ENCODE peak calls at places on chromosome 4, in nine cellular contexts. S, O, K, G, X, T, Z, Q and D are unnamed samples.

GRCh38 chr4:48102303-48102702 is 31.7 kb downstream of the TXK start:
- DNase-seq in S (no peak), Z (no peak), K (no peak), T (no peak), G (no peak), Q (no peak), O (no peak), X (no peak), D (peak; percentile 14)

GRCh38 chr4:19879330-19879729 is 372.4 kb upstream of the SLIT2 start:
- DNase-seq in Q (no peak), G (no peak), T (no peak), S (no peak), O (no peak), X (no peak), Z (no peak), K (no peak), D (no peak)

GRCh38 chr4:140252144-140252741 is 98.3 kb upstream of the MAML3 start:
- DNase-seq in O (no peak), K (peak; percentile 81), Z (peak; percentile 69), G (no peak), T (no peak), X (no peak), Q (no peak), S (no peak), D (peak; percentile 30)

GRCh38 chr4:66489783-66490452 is 819.6 kb upstream of the EPHA5 start:
- DNase-seq in O (peak; percentile 79), Q (no peak), G (no peak), K (no peak), T (peak; percentile 95), X (no peak), S (peak; percentile 92), Z (no peak), D (peak; percentile 83)

GRCh38 chr4:165991325-165992180 is 118.5 kb downstream of the TLL1 start:
- DNase-seq in O (no peak), G (no peak), X (no peak), S (peak; percentile 60), K (no peak), Q (no peak), Z (no peak), T (peak; percentile 21), D (peak; percentile 44)

GRCh38 chr4:81418572-81418971 is 53.1 kb downstream of the RASGEF1B start:
- DNase-seq in Z (no peak), G (no peak), K (no peak), S (no peak), O (no peak), X (no peak), Q (no peak), T (no peak), D (no peak)

GRCh38 chr4:30208731-30209435 is 511.3 kb upstream of the PCDH7 start:
- DNase-seq in K (no peak), T (no peak), O (peak; percentile 75), X (no peak), S (peak; percentile 48), Q (no peak), Z (no peak), G (no peak), D (peak; percentile 5)

GRCh38 chr4:77003400-77003799 is 53.8 kb downstream of the SEPTIN11 start:
- DNase-seq in Z (no peak), O (no peak), K (no peak), G (no peak), X (no peak), T (no peak), S (no peak), Q (no peak), D (no peak)

GRCh38 chr4:151865327-151865726 is 104.5 kb upstream of the GATB start:
- DNase-seq in K (no peak), S (no peak), T (no peak), Q (peak; percentile 78), X (peak; percentile 82), G (peak; percentile 63), Z (peak; percentile 12), O (no peak), D (no peak)

GRCh38 chr4:136400829-136401228 is 1131.5 kb downstream of the PCDH18 start:
- DNase-seq in Q (no peak), O (no peak), K (no peak), G (no peak), X (no peak), S (no peak), Z (peak; percentile 8), T (no peak), D (peak; percentile 29)

GRCh38 chr4:167233523-167234387 is 539 bp downstream of the SPOCK3 start:
- DNase-seq in G (no peak), Q (no peak), Z (peak; percentile 51), S (peak; percentile 39), T (peak; percentile 13), O (peak; percentile 18), X (no peak), K (peak; percentile 69), D (peak; percentile 1)
- H3K4me3 ChIP-seq in G (peak overlapping the region; percentile 65), Q (peak overlapping the region; percentile 39), Z (peak overlapping the region; percentile 40), S (no peak overlapping the region), T (peak overlapping the region; percentile 78), O (peak overlapping the region; percentile 65), X (peak overlapping the region; percentile 30), K (peak overlapping the region; percentile 86), D (peak overlapping the region; percentile 54)

GRCh38 chr4:108029731-108030130 is 40.0 kb downstream of the HADH start:
- DNase-seq in G (no peak), K (no peak), S (peak; percentile 40), T (no peak), X (no peak), O (no peak), Q (no peak), Z (no peak), D (no peak)

GRCh38 chr4:108031427-108032083 is 41.9 kb downstream of the HADH start:
- DNase-seq in X (no peak), T (no peak), S (peak; percentile 41), G (no peak), O (no peak), K (no peak), Z (no peak), Q (no peak), D (no peak)

GRCh38 chr4:108029321-108029720 is 39.6 kb downstream of the HADH start:
- DNase-seq in Q (no peak), Z (no peak), T (no peak), X (no peak), O (no peak), K (no peak), G (no peak), S (no peak), D (peak; percentile 33)

GRCh38 chr4:108033348-108033747 is 43.7 kb downstream of the HADH start:
- DNase-seq in Q (no peak), X (no peak), S (no peak), K (no peak), O (no peak), G (no peak), Z (no peak), T (no peak), D (no peak)

DNA sequence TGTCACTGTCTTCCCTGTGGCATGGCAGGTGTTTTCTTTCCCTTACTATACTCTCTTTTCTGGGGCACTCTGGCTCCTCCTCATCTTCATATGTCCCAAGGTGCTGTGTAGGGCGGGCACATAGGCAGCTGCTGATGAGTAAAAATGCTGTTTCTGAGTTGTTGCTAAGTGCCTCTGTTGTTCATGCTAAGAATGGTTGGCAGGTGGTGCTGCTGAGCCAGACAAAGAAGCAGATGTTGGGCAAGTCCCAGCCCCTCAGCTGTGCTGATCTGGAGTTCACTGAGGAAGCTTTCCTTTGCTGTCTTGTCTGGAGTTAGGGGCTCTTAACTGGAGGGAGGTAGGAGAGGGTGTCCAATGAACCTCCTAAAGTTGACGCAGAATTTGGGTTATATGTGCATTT is 40.6 kb downstream of the HADH start:
- DNase-seq in X (no peak), T (peak; percentile 67), Z (peak; percentile 40), K (peak; percentile 82), Q (no peak), O (peak; percentile 76), G (no peak), S (peak; percentile 64), D (peak; percentile 89)
- TF ChIP-seq CTCF in X (peak; percentile 28), T (peak; percentile 54), Z (peak; percentile 41), K (peak; percentile 79), Q (no peak), O (peak; percentile 66), G (peak; percentile 44), S (peak; percentile 65), D (peak; percentile 75)

GRCh38 chr4:38663021-38663800 is 788 bp upstream of the KLF3 start:
- DNase-seq in K (peak; percentile 83), G (no peak), T (peak; percentile 50), S (peak; percentile 44), O (peak; percentile 85), X (no peak), Q (no peak), Z (no peak), D (no peak)

GRCh38 chr4:38665846-38666490 is 2.0 kb downstream of the KLF3 start:
- DNase-seq in K (no peak), Q (no peak), O (no peak), T (peak; percentile 26), S (no peak), Z (no peak), G (no peak), X (no peak), D (no peak)

GRCh38 chr4:38661371-38661770 is 2.6 kb upstream of the KLF3 start:
- DNase-seq in K (peak; percentile 35), S (no peak), G (no peak), X (no peak), T (no peak), Z (no peak), Q (no peak), O (no peak), D (no peak)

GRCh38 chr4:38664704-38665401 is 854 bp downstream of the KLF3 start:
- DNase-seq in T (peak; percentile 58), Q (peak; percentile 85), K (peak; percentile 85), O (peak; percentile 63), G (peak; percentile 64), X (peak; percentile 90), S (peak; percentile 63), Z (peak; percentile 78), D (peak; percentile 54)

DNA sequence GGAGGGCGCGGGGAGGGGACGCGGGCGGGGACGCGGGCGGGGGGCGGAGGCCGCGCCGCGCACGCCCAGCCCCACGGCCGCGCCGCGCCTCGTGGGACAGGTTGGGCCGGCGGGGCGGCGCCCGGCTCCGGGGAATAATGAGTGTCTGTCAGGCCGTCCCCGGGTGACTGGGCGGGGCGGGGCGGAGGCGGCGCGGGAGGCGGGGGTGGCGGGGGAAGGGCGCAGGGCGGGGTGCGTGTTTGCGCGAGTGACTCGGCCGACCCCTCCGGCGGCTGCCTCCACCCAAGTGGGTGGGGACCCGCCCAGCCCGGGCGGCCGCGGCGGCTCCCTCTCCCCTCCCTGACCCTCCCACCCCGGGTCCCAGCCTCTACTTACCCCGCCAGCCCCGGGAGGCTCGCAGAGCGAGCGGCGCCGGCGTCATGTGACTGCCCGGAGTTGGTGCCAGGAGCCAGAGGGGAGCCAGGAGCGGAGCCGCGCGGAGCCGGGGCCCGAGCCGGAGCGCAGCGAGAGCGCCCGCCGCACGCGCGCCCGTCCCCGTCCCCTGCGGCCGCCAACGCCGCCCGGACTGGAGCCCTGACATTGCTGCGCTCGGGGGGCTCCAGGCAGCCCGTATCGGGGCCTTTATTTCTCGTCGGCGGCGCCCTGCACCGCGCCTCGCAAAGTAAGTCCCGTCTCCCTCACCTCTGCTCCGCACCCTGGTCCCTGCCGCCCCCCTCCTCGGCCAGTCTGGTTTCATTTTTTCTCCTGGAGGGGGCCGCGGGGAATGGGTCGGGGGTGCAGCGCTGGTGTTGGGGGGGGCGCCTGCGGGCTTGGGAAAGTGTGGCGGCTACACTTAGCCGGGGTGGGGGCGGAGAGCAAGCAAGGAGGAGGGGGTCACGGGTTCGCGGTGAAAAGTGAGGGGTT is at the start of gene KLF3:
- DNase-seq in Z (peak; percentile 94), G (peak; percentile 97), T (peak; percentile 92), X (peak; percentile 99), S (peak; percentile 88), O (peak; percentile 93), Q (peak; percentile 98), K (peak; percentile 94), D (peak; percentile 91)
- H3K4me3 ChIP-seq in Z (peak within 1 kb of the TSS; percentile 85), G (peak within 1 kb of the TSS; percentile 74), T (peak within 1 kb of the TSS; percentile 85), X (peak within 1 kb of the TSS; percentile 79), S (peak within 1 kb of the TSS; percentile 44), O (peak within 1 kb of the TSS; percentile 90), Q (peak within 1 kb of the TSS; percentile 100), K (peak within 1 kb of the TSS; percentile 87), D (peak within 1 kb of the TSS; percentile 84)

GRCh38 chr4:2787230-2788100 is 5.4 kb upstream of the SH3BP2 start:
- DNase-seq in X (peak; percentile 91), T (no peak), O (no peak), Q (peak; percentile 80), S (no peak), Z (peak; percentile 33), G (no peak), K (peak; percentile 69), D (no peak)
- TF ChIP-seq CTCF in X (no peak), T (no peak), O (no peak), Q (no peak), S (no peak), Z (no peak), G (peak; percentile 21), K (peak; percentile 35), D (no peak)